ENCODE peak calls at places on chromosomes 4 and X, in ten cellular contexts. B is tibial artery, E is GM23338, F is AG04450, V is dorsolateral prefrontal cortex, U is right atrium auricular region, Q is HL-60, X is cardiac fibroblast, H is neuronal stem cell, O is fibroblast of mammary gland. A is an unnamed sample.

GRCh38 chr4:103099691-103100392 is at the start of gene BDH2:
- DNase-seq in B (peak; percentile 64), E (peak; percentile 98), F (peak; percentile 90), V (peak; percentile 28), U (peak; percentile 71), Q (peak; percentile 85), X (peak; percentile 98), H (peak; percentile 83), O (peak; percentile 98), A (peak; percentile 95)

GRCh38 chr4:78720994-78721677 is 55.0 kb upstream of the BMP2K start:
- DNase-seq in B (peak; percentile 23), E (no peak), F (no peak), V (no peak), U (no peak), Q (peak; percentile 3), X (no peak), H (no peak), O (no peak), A (no peak)

GRCh38 chr4:142331132-142331531 is 515.0 kb downstream of the INPP4B start:
- DNase-seq in B (no peak), E (no peak), F (no peak), V (no peak), U (no peak), Q (no peak), X (peak; percentile 47), H (no peak), O (peak; percentile 44), A (no peak)

GRCh38 chr4:163959932-163960331 is 465.4 kb downstream of the TMA16 start:
- DNase-seq in B (no peak), E (no peak), F (no peak), V (no peak), U (no peak), Q (no peak), X (no peak), H (no peak), O (no peak), A (no peak)

GRCh38 chr4:25658357-25658771 is 2.7 kb downstream of the SLC34A2 start:
- DNase-seq in B (no peak), E (no peak), F (no peak), V (no peak), U (no peak), Q (no peak), X (no peak), H (no peak), O (no peak), A (no peak)

GRCh38 chr4:125951275-125951887 is 636.6 kb downstream of the FAT4 start:
- DNase-seq in B (no peak), E (no peak), F (peak; percentile 6), V (no peak), U (no peak), Q (no peak), X (peak; percentile 7), H (no peak), O (peak; percentile 82), A (no peak)

GRCh38 chr4:29073571-29073970 is 1646.6 kb upstream of the PCDH7 start:
- DNase-seq in B (no peak), E (no peak), F (no peak), V (no peak), U (no peak), Q (no peak), X (no peak), H (no peak), O (no peak), A (no peak)

GRCh38 chr4:1053080-1053661 is 41.7 kb downstream of the FGFRL1 start:
- DNase-seq in B (no peak), E (no peak), F (peak; percentile 69), V (no peak), U (no peak), Q (no peak), X (peak; percentile 70), H (no peak), O (peak; percentile 60), A (no peak)

GRCh38 chrX:1734806-1735205 is 119.9 kb downstream of the ASMT start:
- DNase-seq in B (no peak), E (no peak), F (no peak), V (no peak), U (no peak), Q (no peak), X (no peak), H (no peak), O (no peak), A (no peak)

GRCh38 chr4:158833602-158834001 is 64.8 kb downstream of the FNIP2 start:
- DNase-seq in B (no peak), E (no peak), F (no peak), V (no peak), U (no peak), Q (no peak), X (no peak), H (no peak), O (no peak), A (no peak)

GRCh38 chr4:133982533-133983224 is 218.9 kb downstream of the PABPC4L start:
- DNase-seq in B (no peak), E (no peak), F (no peak), V (no peak), U (no peak), Q (no peak), X (no peak), H (no peak), O (peak; percentile 18), A (no peak)

GRCh38 chr4:103720661-103721060 is 876 bp upstream of the TACR3 start:
- DNase-seq in B (no peak), E (no peak), F (no peak), V (no peak), U (no peak), Q (no peak), X (no peak), H (no peak), O (no peak), A (no peak)

GRCh38 chrX:97026406-97026805 is 142.7 kb downstream of the RPA4 start:
- DNase-seq in B (no peak), E (peak; percentile 46), F (no peak), V (no peak), U (no peak), Q (no peak), X (peak; percentile 36), H (peak; percentile 8), O (no peak), A (no peak)

GRCh38 chrX:100999451-100999850 is 29.9 kb downstream of the ARL13A start:
- DNase-seq in B (no peak), E (no peak), F (no peak), V (no peak), U (no peak), Q (no peak), X (no peak), H (no peak), O (no peak), A (no peak)

GRCh38 chr4:26431461-26432165 is 58.7 kb downstream of the CCKAR start:
- DNase-seq in B (no peak), E (no peak), F (no peak), V (no peak), U (no peak), Q (no peak), X (no peak), H (no peak), O (no peak), A (no peak)

GRCh38 chrX:24838624-24839023 is 144.9 kb downstream of the POLA1 start:
- DNase-seq in B (no peak), E (peak; percentile 32), F (no peak), V (no peak), U (no peak), Q (no peak), X (peak; percentile 49), H (peak; percentile 12), O (peak; percentile 49), A (no peak)

GRCh38 chrX:79266702-79267101 is 100.4 kb downstream of the ITM2A start:
- DNase-seq in B (no peak), E (no peak), F (no peak), V (no peak), U (no peak), Q (no peak), X (no peak), H (no peak), O (no peak), A (no peak)
- H3K4me3 ChIP-seq in B (no peak overlapping the region), E (no peak overlapping the region), F (no peak overlapping the region), V (no peak overlapping the region), U (no peak overlapping the region), Q (no peak overlapping the region), X (no peak overlapping the region), H (no peak overlapping the region), O (no peak overlapping the region), A (no peak overlapping the region)

DNA sequence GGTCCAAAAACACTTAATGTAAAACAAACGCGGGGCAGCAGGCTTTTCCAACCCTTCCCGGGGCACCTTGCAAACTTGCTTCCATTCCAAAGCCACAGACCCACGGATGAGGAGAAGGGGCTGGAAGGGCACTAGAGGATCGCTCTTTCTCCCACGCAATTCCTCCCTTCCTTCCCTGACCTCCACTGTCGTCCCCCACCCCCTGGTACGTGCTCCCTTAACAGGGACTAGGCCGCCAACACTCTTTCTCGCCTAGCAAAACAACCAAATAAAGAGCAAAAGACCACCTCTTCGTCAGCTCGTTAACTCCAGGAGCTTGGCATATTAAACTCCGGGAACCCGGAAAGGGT is 3.9 kb downstream of the PITX2 start:
- DNase-seq in B (no peak), E (no peak), F (no peak), V (no peak), U (no peak), Q (no peak), X (no peak), H (no peak), O (no peak), A (no peak)
- H3K4me3 ChIP-seq in B (no peak overlapping the region), E (peak overlapping the region; percentile 68), F (no peak overlapping the region), V (no peak overlapping the region), U (peak overlapping the region; percentile 62), Q (no peak overlapping the region), X (no peak overlapping the region), H (peak overlapping the region; percentile 20), O (no peak overlapping the region), A (no peak overlapping the region)

DNA sequence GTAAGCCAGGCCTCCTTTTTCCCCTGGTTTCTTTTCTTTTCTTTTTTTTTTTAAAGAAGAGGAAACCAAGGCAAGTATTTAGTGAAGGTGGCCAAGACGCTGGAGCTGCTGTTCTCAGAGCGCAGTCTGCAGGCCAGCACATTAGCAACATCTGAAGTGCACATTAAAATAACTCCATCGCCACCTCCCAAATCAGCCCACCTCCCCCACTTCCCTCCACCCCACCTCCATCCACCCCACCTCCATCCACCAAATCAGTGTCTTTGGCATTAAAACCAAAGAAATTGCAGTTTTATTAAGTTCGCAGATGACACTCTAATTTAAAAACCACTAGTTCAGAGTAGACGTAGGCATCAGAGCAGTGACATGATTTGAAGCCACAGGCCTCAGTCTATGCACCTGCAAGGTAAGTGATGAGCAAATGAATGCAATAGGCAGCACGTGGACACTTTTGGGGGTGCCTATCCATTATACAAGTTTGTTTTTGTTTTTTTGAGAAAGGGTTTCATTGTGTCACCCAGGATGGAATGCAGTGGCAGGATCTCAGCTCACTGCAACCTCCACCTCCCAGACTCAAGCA is 88.1 kb upstream of the TRIM2 start:
- DNase-seq in B (no peak), E (no peak), F (no peak), V (no peak), U (peak; percentile 16), Q (no peak), X (no peak), H (no peak), O (no peak), A (no peak)
- H3K4me3 ChIP-seq in B (peak overlapping the region; percentile 38), E (no peak overlapping the region), F (no peak overlapping the region), V (peak overlapping the region; percentile 26), U (peak overlapping the region; percentile 14), Q (peak overlapping the region; percentile 24), X (peak overlapping the region; percentile 26), H (no peak overlapping the region), O (peak overlapping the region; percentile 33), A (no peak overlapping the region)

DNA sequence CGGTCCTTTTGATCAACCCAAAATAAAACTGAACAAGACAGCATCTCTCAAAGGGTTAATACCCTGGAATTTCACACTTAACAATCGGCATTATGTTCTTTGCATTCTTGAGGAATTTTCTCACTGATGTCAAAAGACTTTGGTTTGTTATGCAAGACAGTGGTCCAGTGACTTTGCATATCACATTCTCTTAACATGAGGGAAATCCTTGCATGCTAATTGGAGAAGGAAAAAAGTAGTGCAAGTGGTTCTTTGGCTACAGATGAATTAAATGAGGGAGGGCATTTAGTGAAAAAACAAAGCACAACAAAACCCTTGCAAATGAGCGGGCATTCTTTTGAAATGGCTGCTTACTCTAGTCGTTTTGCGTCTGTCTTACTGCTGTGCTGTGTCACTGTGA is 105.1 kb upstream of the LIMCH1 start:
- DNase-seq in B (no peak), E (peak; percentile 94), F (no peak), V (no peak), U (no peak), Q (no peak), X (peak; percentile 74), H (peak; percentile 75), O (peak; percentile 28), A (peak; percentile 80)
- H3K4me3 ChIP-seq in B (no peak overlapping the region), E (no peak overlapping the region), F (no peak overlapping the region), V (no peak overlapping the region), U (no peak overlapping the region), Q (no peak overlapping the region), X (no peak overlapping the region), H (no peak overlapping the region), O (no peak overlapping the region), A (no peak overlapping the region)

A was measured in kidney epithelial cell.